ENCODE peak calls at places on chromosomes 6 and 20, in eight cellular contexts. One of them, this sample, is unnamed.

GRCh38 chr6:40807484-40807883 is 220.3 kb upstream of the LRFN2 start:
- DNase-seq in psoas muscle: no peak
- DNase-seq in iPS DF 6.9: no peak
- DNase-seq in activated gamma-delta T cell treated with anti-CD3 and anti-CD28 coated beads, Interleukin-2, amount 50 U/mL, for 16 hours: no peak
- DNase-seq in AG09309: no peak
- DNase-seq in iPS DF 19.7: no peak
- DNase-seq in NCI-H1694: no peak
- DNase-seq in sigmoid colon: no peak
- DNase-seq in this sample: no peak

GRCh38 chr6:54193560-54193959 is 82.3 kb downstream of the MLIP start:
- DNase-seq in psoas muscle: no peak
- DNase-seq in NCI-H1694: no peak
- DNase-seq in activated gamma-delta T cell treated with anti-CD3 and anti-CD28 coated beads, Interleukin-2, amount 50 U/mL, for 16 hours: no peak
- DNase-seq in sigmoid colon: no peak
- DNase-seq in iPS DF 19.7: peak
- DNase-seq in iPS DF 6.9: no peak
- DNase-seq in AG09309: no peak
- DNase-seq in this sample: no peak

GRCh38 chr6:156791261-156791850 is 14.2 kb downstream of the ARID1B start:
- DNase-seq in psoas muscle: no peak
- DNase-seq in iPS DF 6.9: no peak
- DNase-seq in sigmoid colon: no peak
- DNase-seq in activated gamma-delta T cell treated with anti-CD3 and anti-CD28 coated beads, Interleukin-2, amount 50 U/mL, for 16 hours: no peak
- DNase-seq in AG09309: no peak
- DNase-seq in iPS DF 19.7: peak
- DNase-seq in NCI-H1694: peak
- DNase-seq in this sample: peak

GRCh38 chr6:2962636-2963035 is 8.7 kb downstream of the SERPINB6 start:
- DNase-seq in iPS DF 6.9: no peak
- DNase-seq in activated gamma-delta T cell treated with anti-CD3 and anti-CD28 coated beads, Interleukin-2, amount 50 U/mL, for 16 hours: no peak
- DNase-seq in sigmoid colon: no peak
- DNase-seq in AG09309: no peak
- DNase-seq in iPS DF 19.7: no peak
- DNase-seq in psoas muscle: no peak
- DNase-seq in NCI-H1694: no peak
- DNase-seq in this sample: no peak

GRCh38 chr6:166952567-166953464 is 3.5 kb downstream of the RNASET2 start:
- DNase-seq in iPS DF 19.7: no peak
- DNase-seq in sigmoid colon: no peak
- DNase-seq in AG09309: no peak
- DNase-seq in NCI-H1694: no peak
- DNase-seq in iPS DF 6.9: no peak
- DNase-seq in psoas muscle: no peak
- DNase-seq in activated gamma-delta T cell treated with anti-CD3 and anti-CD28 coated beads, Interleukin-2, amount 50 U/mL, for 16 hours: no peak
- DNase-seq in this sample: no peak

GRCh38 chr6:169623343-169623742 is 78.5 kb downstream of the WDR27 start:
- DNase-seq in psoas muscle: no peak
- DNase-seq in iPS DF 19.7: no peak
- DNase-seq in iPS DF 6.9: no peak
- DNase-seq in sigmoid colon: no peak
- DNase-seq in AG09309: no peak
- DNase-seq in NCI-H1694: no peak
- DNase-seq in activated gamma-delta T cell treated with anti-CD3 and anti-CD28 coated beads, Interleukin-2, amount 50 U/mL, for 16 hours: no peak
- DNase-seq in this sample: no peak

GRCh38 chr6:7195330-7196018 is 87.7 kb downstream of the RREB1 start:
- DNase-seq in activated gamma-delta T cell treated with anti-CD3 and anti-CD28 coated beads, Interleukin-2, amount 50 U/mL, for 16 hours: no peak
- DNase-seq in NCI-H1694: no peak
- DNase-seq in psoas muscle: no peak
- DNase-seq in iPS DF 6.9: no peak
- DNase-seq in iPS DF 19.7: no peak
- DNase-seq in sigmoid colon: no peak
- DNase-seq in AG09309: no peak
- DNase-seq in this sample: no peak

GRCh38 chr6:24991748-24992467 is 56.1 kb upstream of the RIPOR2 start:
- DNase-seq in iPS DF 19.7: no peak
- DNase-seq in psoas muscle: no peak
- DNase-seq in iPS DF 6.9: no peak
- DNase-seq in AG09309: no peak
- DNase-seq in NCI-H1694: peak
- DNase-seq in activated gamma-delta T cell treated with anti-CD3 and anti-CD28 coated beads, Interleukin-2, amount 50 U/mL, for 16 hours: peak
- DNase-seq in sigmoid colon: no peak
- DNase-seq in this sample: peak

GRCh38 chr20:11373391-11373790 is 544.3 kb upstream of the BTBD3 start:
- DNase-seq in iPS DF 19.7: no peak
- DNase-seq in activated gamma-delta T cell treated with anti-CD3 and anti-CD28 coated beads, Interleukin-2, amount 50 U/mL, for 16 hours: no peak
- DNase-seq in iPS DF 6.9: no peak
- DNase-seq in NCI-H1694: no peak
- DNase-seq in AG09309: no peak
- DNase-seq in sigmoid colon: no peak
- DNase-seq in psoas muscle: peak
- DNase-seq in this sample: no peak

GRCh38 chr20:60310551-60310950 is 352.3 kb downstream of the CDH26 start:
- DNase-seq in iPS DF 6.9: no peak
- DNase-seq in NCI-H1694: no peak
- DNase-seq in iPS DF 19.7: no peak
- DNase-seq in AG09309: no peak
- DNase-seq in activated gamma-delta T cell treated with anti-CD3 and anti-CD28 coated beads, Interleukin-2, amount 50 U/mL, for 16 hours: no peak
- DNase-seq in sigmoid colon: no peak
- DNase-seq in psoas muscle: no peak
- DNase-seq in this sample: peak

GRCh38 chr20:1813101-1813529 is 82.1 kb upstream of the SIRPA start:
- DNase-seq in AG09309: peak
- DNase-seq in iPS DF 19.7: no peak
- DNase-seq in NCI-H1694: no peak
- DNase-seq in psoas muscle: peak
- DNase-seq in iPS DF 6.9: no peak
- DNase-seq in sigmoid colon: peak
- DNase-seq in activated gamma-delta T cell treated with anti-CD3 and anti-CD28 coated beads, Interleukin-2, amount 50 U/mL, for 16 hours: no peak
- DNase-seq in this sample: no peak

GRCh38 chr6:38713812-38714211 is 1.3 kb upstream of the DNAH8 start:
- DNase-seq in iPS DF 6.9: no peak
- DNase-seq in iPS DF 19.7: peak
- DNase-seq in sigmoid colon: no peak
- DNase-seq in NCI-H1694: no peak
- DNase-seq in psoas muscle: no peak
- DNase-seq in activated gamma-delta T cell treated with anti-CD3 and anti-CD28 coated beads, Interleukin-2, amount 50 U/mL, for 16 hours: peak
- DNase-seq in AG09309: no peak
- DNase-seq in this sample: no peak

GRCh38 chr6:26607434-26608230 is 10.9 kb downstream of the ABT1 start:
- DNase-seq in AG09309: peak
- DNase-seq in NCI-H1694: peak
- DNase-seq in activated gamma-delta T cell treated with anti-CD3 and anti-CD28 coated beads, Interleukin-2, amount 50 U/mL, for 16 hours: peak
- DNase-seq in iPS DF 19.7: no peak
- DNase-seq in sigmoid colon: no peak
- DNase-seq in psoas muscle: no peak
- DNase-seq in iPS DF 6.9: no peak
- DNase-seq in this sample: peak

GRCh38 chr20:33524261-33524660 is 34.4 kb downstream of the CBFA2T2 start:
- DNase-seq in NCI-H1694: no peak
- DNase-seq in iPS DF 19.7: no peak
- DNase-seq in sigmoid colon: no peak
- DNase-seq in AG09309: no peak
- DNase-seq in activated gamma-delta T cell treated with anti-CD3 and anti-CD28 coated beads, Interleukin-2, amount 50 U/mL, for 16 hours: no peak
- DNase-seq in iPS DF 6.9: no peak
- DNase-seq in psoas muscle: no peak
- DNase-seq in this sample: no peak

GRCh38 chr20:58542411-58543095 is 27.4 kb upstream of the APCDD1L start:
- DNase-seq in iPS DF 19.7: no peak
- DNase-seq in NCI-H1694: no peak
- DNase-seq in psoas muscle: no peak
- DNase-seq in activated gamma-delta T cell treated with anti-CD3 and anti-CD28 coated beads, Interleukin-2, amount 50 U/mL, for 16 hours: no peak
- DNase-seq in AG09309: no peak
- DNase-seq in sigmoid colon: peak
- DNase-seq in iPS DF 6.9: no peak
- DNase-seq in this sample: no peak

GRCh38 chr6:41584668-41585205 is 38.6 kb downstream of the FOXP4 start:
- DNase-seq in sigmoid colon: no peak
- DNase-seq in activated gamma-delta T cell treated with anti-CD3 and anti-CD28 coated beads, Interleukin-2, amount 50 U/mL, for 16 hours: no peak
- DNase-seq in NCI-H1694: no peak
- DNase-seq in iPS DF 19.7: no peak
- DNase-seq in AG09309: no peak
- DNase-seq in psoas muscle: no peak
- DNase-seq in iPS DF 6.9: no peak
- DNase-seq in this sample: peak